ENCODE peak calls at places on chromosome 21, in seven cellular contexts. M is activated CD8-positive, alpha-beta memory T cell treated with anti-CD3 and anti-CD28 coated beads, Interleukin-2, amount 10 ng/mL, durations not matched to agents 7 days and 5 days; S is body of pancreas; R is amygdala; U is T-helper 9 cell; X is aorta; O is smooth muscle cell of the brain vasculature. P is an unnamed sample.

GRCh38 chr21:42471206-42471605 is 24.8 kb downstream of the RSPH1 start:
- DNase-seq in M (peak; percentile 32), S (no peak), R (no peak), U (no peak), X (no peak), O (no peak), P (no peak)

GRCh38 chr21:35319684-35320083 is 270.6 kb upstream of the RUNX1 start:
- DNase-seq in M (no peak), S (no peak), R (no peak), U (no peak), X (no peak), O (no peak), P (no peak)

GRCh38 chr21:39388038-39388810 is 39.3 kb upstream of the HMGN1 start:
- DNase-seq in M (peak; percentile 92), S (peak; percentile 92), R (peak; percentile 88), U (peak; percentile 94), X (peak; percentile 95), O (no peak), P (peak; percentile 98)

GRCh38 chr21:26169061-26169610 is 1.4 kb downstream of the APP start:
- DNase-seq in M (peak; percentile 44), S (peak; percentile 43), R (peak; percentile 37), U (peak; percentile 3), X (peak; percentile 56), O (peak; percentile 45), P (peak; percentile 68)

GRCh38 chr21:35136586-35137254 is 87.6 kb upstream of the RUNX1 start:
- DNase-seq in M (no peak), S (no peak), R (no peak), U (no peak), X (no peak), O (no peak), P (no peak)

GRCh38 chr21:23853796-23854379 is 1753.4 kb downstream of the MRPL39 start:
- DNase-seq in M (no peak), S (no peak), R (no peak), U (no peak), X (no peak), O (no peak), P (no peak)

GRCh38 chr21:46661211-46661625 is 25.7 kb downstream of the PRMT2 start:
- DNase-seq in M (no peak), S (peak; percentile 46), R (peak; percentile 70), U (peak; percentile 32), X (peak; percentile 69), O (peak; percentile 58), P (peak; percentile 81)

GRCh38 chr21:14707265-14708020 is 161.3 kb upstream of the SAMSN1 start:
- DNase-seq in M (no peak), S (no peak), R (no peak), U (no peak), X (no peak), O (no peak), P (no peak)

GRCh38 chr21:45994086-45994661 is 12.6 kb downstream of the COL6A1 start:
- DNase-seq in M (no peak), S (peak; percentile 7), R (no peak), U (no peak), X (peak; percentile 30), O (no peak), P (no peak)

GRCh38 chr21:36698160-36699025 is 522 bp upstream of the SIM2 start:
- DNase-seq in M (no peak), S (no peak), R (no peak), U (no peak), X (peak; percentile 31), O (no peak), P (no peak)

GRCh38 chr21:17688912-17689874 is 76.5 kb upstream of the BTG3 start:
- DNase-seq in M (peak; percentile 71), S (peak; percentile 18), R (peak; percentile 11), U (peak; percentile 44), X (peak; percentile 56), O (peak; percentile 21), P (peak; percentile 5)

GRCh38 chr21:23524685-23525084 is 2082.6 kb downstream of the MRPL39 start:
- DNase-seq in M (no peak), S (no peak), R (no peak), U (no peak), X (no peak), O (no peak), P (no peak)

GRCh38 chr21:15121655-15122120 is 56.9 kb upstream of the NRIP1 start:
- DNase-seq in M (no peak), S (peak; percentile 76), R (no peak), U (no peak), X (no peak), O (peak; percentile 21), P (peak; percentile 24)

GRCh38 chr21:27060190-27060589 is 93.3 kb upstream of the ADAMTS5 start:
- DNase-seq in M (no peak), S (no peak), R (no peak), U (no peak), X (no peak), O (no peak), P (no peak)

GRCh38 chr21:28857720-28858119 is 135.0 kb downstream of the LTN1 start:
- DNase-seq in M (no peak), S (no peak), R (no peak), U (no peak), X (no peak), O (no peak), P (no peak)

GRCh38 chr21:17674106-17674505 is 61.4 kb upstream of the BTG3 start:
- DNase-seq in M (no peak), S (no peak), R (no peak), U (no peak), X (no peak), O (no peak), P (no peak)

P was measured in head of caudate nucleus.